ENCODE peak calls at places on chromosomes 12 and 14, in eight cellular contexts. One of them, this sample, is unnamed.
A peak's percentile ranks its signal among the peaks of the same experiment; 100 is the strongest.

GRCh38 chr14:26199599-26200370 is 398.0 kb downstream of the NOVA1 start:
- DNase-seq in breast epithelium: no peak
- DNase-seq in adrenal gland: no peak
- DNase-seq in heart left ventricle: no peak
- DNase-seq in endodermal cell: no peak
- DNase-seq in keratinocyte: no peak
- DNase-seq in esophagus squamous epithelium: no peak
- DNase-seq in spleen: no peak
- DNase-seq in this sample: no peak

GRCh38 chr12:18323159-18323558 is 61.8 kb downstream of the PIK3C2G start:
- DNase-seq in heart left ventricle: no peak
- DNase-seq in spleen: no peak
- DNase-seq in adrenal gland: no peak
- DNase-seq in keratinocyte: no peak
- DNase-seq in esophagus squamous epithelium: no peak
- DNase-seq in breast epithelium: no peak
- DNase-seq in endodermal cell: no peak
- DNase-seq in this sample: no peak

GRCh38 chr12:6461401-6462233 is 8.9 kb downstream of the VAMP1 start:
- DNase-seq in spleen: peak; percentile 96
- DNase-seq in adrenal gland: peak; percentile 53
- DNase-seq in heart left ventricle: peak; percentile 44
- DNase-seq in keratinocyte: no peak
- DNase-seq in endodermal cell: no peak
- DNase-seq in esophagus squamous epithelium: peak; percentile 65
- DNase-seq in breast epithelium: no peak
- DNase-seq in this sample: peak; percentile 52

GRCh38 chr14:54189358-54190354 is 207.2 kb upstream of the CDKN3 start:
- DNase-seq in breast epithelium: no peak
- DNase-seq in adrenal gland: no peak
- DNase-seq in spleen: no peak
- DNase-seq in heart left ventricle: no peak
- DNase-seq in endodermal cell: no peak
- DNase-seq in esophagus squamous epithelium: no peak
- DNase-seq in keratinocyte: no peak
- DNase-seq in this sample: no peak

GRCh38 chr12:47612953-47613352 is 92.9 kb downstream of the RPAP3 start:
- DNase-seq in keratinocyte: no peak
- DNase-seq in endodermal cell: no peak
- DNase-seq in spleen: no peak
- DNase-seq in breast epithelium: no peak
- DNase-seq in esophagus squamous epithelium: no peak
- DNase-seq in adrenal gland: no peak
- DNase-seq in heart left ventricle: no peak
- DNase-seq in this sample: no peak

GRCh38 chr14:71410578-71411279 is 503.5 kb downstream of the PCNX1 start:
- DNase-seq in spleen: no peak
- DNase-seq in breast epithelium: no peak
- DNase-seq in endodermal cell: no peak
- DNase-seq in heart left ventricle: no peak
- DNase-seq in esophagus squamous epithelium: no peak
- DNase-seq in keratinocyte: no peak
- DNase-seq in adrenal gland: no peak
- DNase-seq in this sample: no peak

GRCh38 chr14:31939934-31940333 is 137.2 kb upstream of the ARHGAP5 start:
- DNase-seq in adrenal gland: no peak
- DNase-seq in keratinocyte: no peak
- DNase-seq in spleen: no peak
- DNase-seq in endodermal cell: no peak
- DNase-seq in esophagus squamous epithelium: no peak
- DNase-seq in heart left ventricle: no peak
- DNase-seq in breast epithelium: no peak
- DNase-seq in this sample: no peak

GRCh38 chr12:6310771-6311610 is 509 bp downstream of the PLEKHG6 start:
- DNase-seq in heart left ventricle: no peak
- DNase-seq in esophagus squamous epithelium: no peak
- DNase-seq in keratinocyte: no peak
- DNase-seq in endodermal cell: peak; percentile 93
- DNase-seq in spleen: peak; percentile 72
- DNase-seq in adrenal gland: no peak
- DNase-seq in breast epithelium: no peak
- DNase-seq in this sample: no peak

GRCh38 chr12:91777268-91777997 is 368.2 kb downstream of the BTG1 start:
- DNase-seq in breast epithelium: no peak
- DNase-seq in adrenal gland: no peak
- DNase-seq in endodermal cell: no peak
- DNase-seq in esophagus squamous epithelium: no peak
- DNase-seq in heart left ventricle: no peak
- DNase-seq in keratinocyte: peak; percentile 66
- DNase-seq in spleen: no peak
- DNase-seq in this sample: no peak

GRCh38 chr12:101018540-101018939 is 191.5 kb downstream of the SLC5A8 start:
- DNase-seq in spleen: no peak
- DNase-seq in adrenal gland: peak; percentile 59
- DNase-seq in endodermal cell: peak; percentile 53
- DNase-seq in esophagus squamous epithelium: no peak
- DNase-seq in heart left ventricle: no peak
- DNase-seq in keratinocyte: peak; percentile 76
- DNase-seq in breast epithelium: no peak
- DNase-seq in this sample: no peak

GRCh38 chr12:101019667-101020066 is 190.4 kb downstream of the SLC5A8 start:
- DNase-seq in keratinocyte: peak; percentile 54
- DNase-seq in breast epithelium: no peak
- DNase-seq in endodermal cell: no peak
- DNase-seq in esophagus squamous epithelium: no peak
- DNase-seq in heart left ventricle: no peak
- DNase-seq in spleen: no peak
- DNase-seq in adrenal gland: no peak
- DNase-seq in this sample: no peak

GRCh38 chr12:101021911-101022388 is 188.1 kb downstream of the SLC5A8 start:
- DNase-seq in keratinocyte: peak; percentile 56
- DNase-seq in breast epithelium: no peak
- DNase-seq in heart left ventricle: no peak
- DNase-seq in spleen: no peak
- DNase-seq in esophagus squamous epithelium: no peak
- DNase-seq in adrenal gland: no peak
- DNase-seq in endodermal cell: no peak
- DNase-seq in this sample: no peak

GRCh38 chr12:101019193-101019592 is 190.8 kb downstream of the SLC5A8 start:
- DNase-seq in breast epithelium: no peak
- DNase-seq in endodermal cell: no peak
- DNase-seq in heart left ventricle: no peak
- DNase-seq in adrenal gland: no peak
- DNase-seq in esophagus squamous epithelium: no peak
- DNase-seq in spleen: no peak
- DNase-seq in keratinocyte: no peak
- DNase-seq in this sample: no peak

GRCh38 chr12:101021442-101021841 is 188.6 kb downstream of the SLC5A8 start:
- DNase-seq in spleen: no peak
- DNase-seq in esophagus squamous epithelium: no peak
- DNase-seq in keratinocyte: no peak
- DNase-seq in breast epithelium: no peak
- DNase-seq in adrenal gland: no peak
- DNase-seq in endodermal cell: no peak
- DNase-seq in heart left ventricle: no peak
- DNase-seq in this sample: no peak
- H3K9me3 ChIP-seq in spleen: peaks cover 3% of the 10 kb centered on the region
- H3K9me3 ChIP-seq in esophagus squamous epithelium: no peaks in the 10 kb centered on the region
- H3K9me3 ChIP-seq in keratinocyte: peaks cover 5% of the 10 kb centered on the region
- H3K9me3 ChIP-seq in breast epithelium: no peaks in the 10 kb centered on the region
- H3K9me3 ChIP-seq in adrenal gland: no peaks in the 10 kb centered on the region
- H3K9me3 ChIP-seq in endodermal cell: no peaks in the 10 kb centered on the region
- H3K9me3 ChIP-seq in heart left ventricle: no peaks in the 10 kb centered on the region
- H3K9me3 ChIP-seq in this sample: peaks cover 2% of the 10 kb centered on the region

DNA sequence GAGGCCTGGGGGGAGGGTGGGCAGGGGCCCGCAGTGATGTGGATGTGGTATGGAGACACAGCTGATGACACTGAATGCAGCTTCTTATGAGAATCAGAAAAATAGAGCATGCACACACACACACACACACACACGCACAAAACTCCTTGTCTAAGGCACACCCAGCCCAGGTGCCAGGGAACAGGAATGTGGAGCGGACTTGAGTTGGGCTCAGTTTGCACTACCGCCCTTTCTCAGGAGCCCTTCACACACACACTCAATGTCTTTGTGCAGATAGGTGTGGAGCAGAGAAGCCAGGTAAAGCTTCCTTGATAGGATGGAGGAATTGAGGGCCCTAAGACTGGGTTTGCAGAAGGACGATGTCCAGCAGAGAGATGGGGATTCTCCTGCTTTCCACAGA is 1005.8 kb downstream of the VRK1 start:
- DNase-seq in endodermal cell: no peak
- DNase-seq in spleen: no peak
- DNase-seq in adrenal gland: no peak
- DNase-seq in breast epithelium: no peak
- DNase-seq in esophagus squamous epithelium: no peak
- DNase-seq in keratinocyte: no peak
- DNase-seq in heart left ventricle: no peak
- DNase-seq in this sample: no peak
- H3K9me3 ChIP-seq in endodermal cell: no peaks in the 10 kb centered on the region
- H3K9me3 ChIP-seq in spleen: no peaks in the 10 kb centered on the region
- H3K9me3 ChIP-seq in adrenal gland: no peaks in the 10 kb centered on the region
- H3K9me3 ChIP-seq in breast epithelium: no peaks in the 10 kb centered on the region
- H3K9me3 ChIP-seq in esophagus squamous epithelium: no peaks in the 10 kb centered on the region
- H3K9me3 ChIP-seq in keratinocyte: no peaks in the 10 kb centered on the region
- H3K9me3 ChIP-seq in heart left ventricle: no peaks in the 10 kb centered on the region
- H3K9me3 ChIP-seq in this sample: no peaks in the 10 kb centered on the region

GRCh38 chr14:106501898-106502297 is 975.5 kb downstream of the TMEM121 start:
- DNase-seq in adrenal gland: no peak
- DNase-seq in endodermal cell: no peak
- DNase-seq in breast epithelium: no peak
- DNase-seq in esophagus squamous epithelium: no peak
- DNase-seq in heart left ventricle: no peak
- DNase-seq in spleen: no peak
- DNase-seq in keratinocyte: no peak
- DNase-seq in this sample: no peak
- H3K9me3 ChIP-seq in adrenal gland: no peaks in the 10 kb centered on the region
- H3K9me3 ChIP-seq in endodermal cell: peaks cover 75% of the 10 kb centered on the region
- H3K9me3 ChIP-seq in breast epithelium: no peaks in the 10 kb centered on the region
- H3K9me3 ChIP-seq in esophagus squamous epithelium: no peaks in the 10 kb centered on the region
- H3K9me3 ChIP-seq in heart left ventricle: no peaks in the 10 kb centered on the region
- H3K9me3 ChIP-seq in spleen: no peaks in the 10 kb centered on the region
- H3K9me3 ChIP-seq in keratinocyte: peaks cover 3% of the 10 kb centered on the region
- H3K9me3 ChIP-seq in this sample: no peaks in the 10 kb centered on the region

DNA sequence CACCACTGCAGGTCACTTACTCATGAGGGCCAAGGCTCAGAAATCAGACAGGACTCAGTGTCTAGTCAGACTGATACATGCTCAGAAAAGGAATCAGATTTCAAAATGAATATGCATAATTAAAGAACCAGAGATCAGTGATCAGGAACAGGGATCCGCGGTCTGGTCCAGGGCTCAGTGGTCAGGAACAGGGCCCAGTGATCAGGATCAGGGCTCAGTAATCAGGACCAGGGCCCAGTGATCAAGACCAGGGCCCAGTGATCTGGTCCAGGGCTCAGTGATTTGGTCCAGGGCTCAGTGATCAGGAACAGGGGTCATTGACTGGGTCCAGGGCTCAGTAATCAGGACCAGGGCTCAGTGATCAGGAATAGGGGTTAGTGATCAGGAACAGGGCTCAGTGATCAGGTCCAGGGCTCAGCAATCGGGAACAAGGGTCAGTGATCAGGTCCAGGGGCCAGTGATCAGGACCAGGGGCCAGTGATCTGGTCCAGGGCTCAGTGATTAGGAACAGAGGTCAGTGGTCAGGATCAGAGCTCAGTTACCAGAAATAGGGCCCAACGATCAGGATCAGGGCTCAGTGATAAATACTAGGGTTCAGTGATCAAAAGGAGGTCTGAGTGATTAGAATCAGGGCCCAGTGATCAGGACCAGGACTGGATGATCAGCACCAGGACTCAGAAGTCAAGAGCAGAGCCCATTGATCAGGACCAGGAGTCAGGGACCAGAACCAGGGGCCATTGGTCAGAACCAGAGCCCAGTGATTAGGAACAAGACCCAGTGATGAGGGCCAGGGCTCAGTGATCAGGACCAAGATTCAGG is 175.3 kb downstream of the TMEM121 start:
- DNase-seq in endodermal cell: peak; percentile 0
- DNase-seq in adrenal gland: no peak
- DNase-seq in esophagus squamous epithelium: no peak
- DNase-seq in keratinocyte: no peak
- DNase-seq in breast epithelium: no peak
- DNase-seq in heart left ventricle: no peak
- DNase-seq in spleen: peak; percentile 55
- DNase-seq in this sample: no peak
- H3K9me3 ChIP-seq in endodermal cell: peaks cover 20% of the 10 kb centered on the region
- H3K9me3 ChIP-seq in adrenal gland: no peaks in the 10 kb centered on the region
- H3K9me3 ChIP-seq in esophagus squamous epithelium: no peaks in the 10 kb centered on the region
- H3K9me3 ChIP-seq in keratinocyte: no peaks in the 10 kb centered on the region
- H3K9me3 ChIP-seq in breast epithelium: no peaks in the 10 kb centered on the region
- H3K9me3 ChIP-seq in heart left ventricle: no peaks in the 10 kb centered on the region
- H3K9me3 ChIP-seq in spleen: no peaks in the 10 kb centered on the region
- H3K9me3 ChIP-seq in this sample: no peaks in the 10 kb centered on the region

DNA sequence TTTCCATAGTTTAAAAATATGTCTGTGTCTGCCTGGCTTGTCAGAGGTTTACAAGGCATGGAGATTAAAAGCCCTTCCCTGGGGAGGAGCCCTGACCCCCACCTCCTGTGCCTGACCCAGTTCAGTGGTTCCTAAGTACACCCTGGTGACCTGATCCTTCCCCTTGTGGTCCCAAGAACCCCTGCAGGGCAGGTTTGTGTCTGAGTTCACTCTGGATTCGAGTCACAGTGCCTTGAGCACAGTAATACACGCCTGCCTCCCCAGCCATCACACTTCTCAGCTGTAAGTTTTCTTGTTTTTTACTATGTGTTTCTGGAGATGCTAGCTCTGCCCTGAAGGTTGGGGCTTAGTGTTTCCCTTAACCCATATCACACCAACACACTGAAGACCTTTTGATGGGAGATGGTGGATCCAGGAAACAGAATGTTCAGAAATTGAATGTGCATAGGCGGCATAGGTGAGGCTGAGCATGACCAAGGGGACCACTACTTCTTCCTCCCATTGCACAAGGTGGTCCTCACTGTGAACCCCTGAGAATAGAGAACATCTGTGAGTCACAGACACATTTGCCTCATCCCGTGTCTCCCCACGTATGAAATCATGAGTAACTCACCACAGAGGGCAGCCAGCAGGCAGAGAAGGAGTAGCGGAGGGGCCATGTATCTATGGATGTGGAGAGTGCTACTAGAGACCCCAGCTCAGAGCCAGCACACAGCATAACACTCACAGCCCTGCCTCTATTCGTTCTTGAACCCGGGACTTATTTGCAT is 962.9 kb downstream of the TMEM121 start:
- DNase-seq in breast epithelium: no peak
- DNase-seq in esophagus squamous epithelium: no peak
- DNase-seq in adrenal gland: no peak
- DNase-seq in keratinocyte: no peak
- DNase-seq in endodermal cell: no peak
- DNase-seq in heart left ventricle: no peak
- DNase-seq in spleen: no peak
- DNase-seq in this sample: no peak
- H3K9me3 ChIP-seq in breast epithelium: no peaks in the 10 kb centered on the region
- H3K9me3 ChIP-seq in esophagus squamous epithelium: no peaks in the 10 kb centered on the region
- H3K9me3 ChIP-seq in adrenal gland: no peaks in the 10 kb centered on the region
- H3K9me3 ChIP-seq in keratinocyte: peaks cover 5% of the 10 kb centered on the region
- H3K9me3 ChIP-seq in endodermal cell: peaks cover 79% of the 10 kb centered on the region
- H3K9me3 ChIP-seq in heart left ventricle: no peaks in the 10 kb centered on the region
- H3K9me3 ChIP-seq in spleen: no peaks in the 10 kb centered on the region
- H3K9me3 ChIP-seq in this sample: no peaks in the 10 kb centered on the region

GRCh38 chr14:105901226-105901625 is 374.8 kb downstream of the TMEM121 start:
- DNase-seq in heart left ventricle: no peak
- DNase-seq in endodermal cell: no peak
- DNase-seq in keratinocyte: no peak
- DNase-seq in breast epithelium: no peak
- DNase-seq in adrenal gland: no peak
- DNase-seq in spleen: no peak
- DNase-seq in esophagus squamous epithelium: no peak
- DNase-seq in this sample: no peak
- H3K9me3 ChIP-seq in heart left ventricle: no peaks in the 10 kb centered on the region
- H3K9me3 ChIP-seq in endodermal cell: peaks cover 18% of the 10 kb centered on the region
- H3K9me3 ChIP-seq in keratinocyte: peaks cover 13% of the 10 kb centered on the region
- H3K9me3 ChIP-seq in breast epithelium: peaks cover 7% of the 10 kb centered on the region
- H3K9me3 ChIP-seq in adrenal gland: no peaks in the 10 kb centered on the region
- H3K9me3 ChIP-seq in spleen: no peaks in the 10 kb centered on the region
- H3K9me3 ChIP-seq in esophagus squamous epithelium: no peaks in the 10 kb centered on the region
- H3K9me3 ChIP-seq in this sample: no peaks in the 10 kb centered on the region

This sample was measured in T-helper 17 cell.